ENCODE peak calls at places on chromosomes 1 and 21, in seven cellular contexts. B is mammary epithelial cell, G is heart right ventricle, K is Panc1, N is uterus, L is spleen, H is stomach. R is an unnamed sample.

GRCh38 chr1:230399321-230400006 is 26.7 kb downstream of the PGBD5 start:
- DNase-seq in L (no peak), H (no peak), K (no peak), G (no peak), B (no peak), N (no peak), R (no peak)

GRCh38 chr1:86788300-86789206 is 84.2 kb downstream of the SH3GLB1 start:
- DNase-seq in K (peak; percentile 69), L (no peak), H (no peak), N (no peak), B (peak; percentile 86), G (no peak), R (peak; percentile 68)

GRCh38 chr1:147169840-147170674 is 2.2 kb downstream of the PRKAB2 start:
- DNase-seq in K (no peak), H (no peak), B (no peak), G (no peak), L (no peak), N (no peak), R (no peak)

GRCh38 chr1:161379071-161379470 is 11.4 kb upstream of the CFAP126 start:
- DNase-seq in H (no peak), B (peak; percentile 25), L (no peak), G (no peak), K (no peak), N (no peak), R (peak; percentile 85)

GRCh38 chr1:207027221-207027777 is 5.3 kb downstream of the C1orf116 start:
- DNase-seq in B (peak; percentile 99), H (peak; percentile 66), G (no peak), L (no peak), K (no peak), N (no peak), R (peak; percentile 87)

GRCh38 chr1:215568287-215568692 is 1.2 kb downstream of the KCTD3 start:
- DNase-seq in G (no peak), L (no peak), B (no peak), K (no peak), N (no peak), H (no peak), R (no peak)

GRCh38 chr1:31793586-31794285 is 22.1 kb downstream of the SPOCD1 start:
- DNase-seq in N (no peak), L (peak; percentile 68), H (peak; percentile 16), B (no peak), K (no peak), G (no peak), R (peak; percentile 66)

GRCh38 chr1:36580524-36580923 is 97.8 kb upstream of the CSF3R start:
- DNase-seq in H (no peak), G (no peak), L (no peak), N (no peak), K (no peak), B (no peak), R (no peak)

GRCh38 chr1:185917646-185918045 is 183.5 kb downstream of the HMCN1 start:
- DNase-seq in H (no peak), K (no peak), G (no peak), L (no peak), N (no peak), B (peak; percentile 19), R (no peak)

GRCh38 chr1:77545970-77546369 is 136.5 kb downstream of the ZZZ3 start:
- DNase-seq in H (no peak), G (no peak), L (no peak), K (no peak), B (no peak), N (no peak), R (no peak)

GRCh38 chr1:9652379-9653194 is 1.1 kb downstream of the PIK3CD start:
- DNase-seq in G (peak; percentile 39), L (peak; percentile 95), H (peak; percentile 31), N (no peak), B (no peak), K (no peak), R (no peak)

GRCh38 chr1:60963167-60963909 is 119.0 kb upstream of the NFIA start:
- DNase-seq in N (no peak), K (no peak), G (no peak), L (no peak), H (no peak), B (peak; percentile 17), R (no peak)

GRCh38 chr1:27716262-27716895 is 9.4 kb upstream of the FAM76A start:
- DNase-seq in K (no peak), L (no peak), G (no peak), N (no peak), H (no peak), B (no peak), R (no peak)

GRCh38 chr1:27713869-27714513 is 11.8 kb upstream of the FAM76A start:
- DNase-seq in K (no peak), H (no peak), N (no peak), L (no peak), B (no peak), G (no peak), R (no peak)

GRCh38 chr1:27724961-27725373 is 794 bp upstream of the FAM76A start:
- DNase-seq in B (peak; percentile 8), L (peak; percentile 84), G (peak; percentile 30), K (no peak), H (peak; percentile 54), N (peak; percentile 30), R (peak; percentile 71)

GRCh38 chr1:27719286-27720251 is 6.2 kb upstream of the FAM76A start:
- DNase-seq in K (no peak), N (no peak), H (no peak), B (peak; percentile 9), G (no peak), L (no peak), R (no peak)
- TF ChIP-seq CTCF in K (no peak), N (no peak), H (no peak), B (peak; percentile 39), G (peak; percentile 9), L (no peak), R (no peak)

GRCh38 chr21:44986471-44987291 is 46.9 kb downstream of the SLX9 start:
- DNase-seq in L (peak; percentile 70), H (no peak), N (peak; percentile 24), G (peak; percentile 14), K (no peak), B (no peak), R (peak; percentile 69)

GRCh38 chr21:44987886-44988606 is 48.2 kb downstream of the SLX9 start:
- DNase-seq in L (peak; percentile 75), H (no peak), G (peak; percentile 10), N (no peak), K (no peak), B (no peak), R (peak; percentile 67)

GRCh38 chr21:44985441-44986401 is 45.9 kb downstream of the SLX9 start:
- DNase-seq in B (no peak), H (no peak), N (no peak), G (peak; percentile 5), L (peak; percentile 69), K (no peak), R (peak; percentile 72)

GRCh38 chr21:44988607-44989537 is 49.0 kb downstream of the SLX9 start:
- DNase-seq in G (peak; percentile 9), B (no peak), L (peak; percentile 63), K (no peak), H (no peak), N (no peak), R (peak; percentile 52)

DNA sequence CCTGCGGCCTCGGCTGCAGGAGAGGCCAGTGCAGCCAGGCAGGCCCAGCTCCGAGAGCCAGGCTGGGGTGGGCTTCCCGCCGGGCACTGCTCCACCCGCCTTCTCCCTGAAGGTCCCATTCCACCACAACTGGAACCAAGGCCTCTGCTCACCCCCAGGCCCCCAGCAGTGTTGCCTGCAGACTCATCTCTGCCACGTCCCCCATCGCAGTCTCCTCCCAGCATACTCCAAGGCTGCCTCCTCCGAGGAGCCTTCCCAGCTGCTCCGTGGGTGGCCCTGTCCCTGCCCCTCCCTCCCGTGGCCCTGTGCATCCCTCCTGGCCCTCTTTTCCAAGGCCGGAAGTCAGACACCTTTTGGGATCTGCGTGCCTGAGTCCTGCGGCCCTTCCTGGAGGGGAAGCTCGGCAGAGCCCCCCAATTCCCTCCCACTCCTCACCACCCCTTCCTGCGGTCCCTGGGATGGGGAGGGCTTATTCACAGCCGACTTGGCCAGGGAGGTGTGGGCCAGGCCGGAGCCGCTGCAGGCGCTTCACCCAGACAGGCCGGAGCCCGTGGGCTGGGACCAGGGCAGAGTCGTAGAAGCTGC is 47.6 kb downstream of the SLX9 start:
- DNase-seq in G (peak; percentile 15), N (no peak), K (no peak), L (peak; percentile 68), B (no peak), H (no peak), R (peak; percentile 58)
- H3K27ac ChIP-seq in G (no peak overlapping the region), N (no peak overlapping the region), K (no peak overlapping the region), L (no peak overlapping the region), B (no peak overlapping the region), H (no peak overlapping the region), R (no peak overlapping the region)

GRCh38 chr1:22737374-22738068 is 26.9 kb downstream of the EPHB2 start:
- DNase-seq in L (no peak), K (no peak), N (no peak), H (no peak), B (no peak), G (no peak), R (no peak)

GRCh38 chr1:22739648-22740385 is 29.2 kb downstream of the EPHB2 start:
- DNase-seq in B (no peak), G (no peak), K (peak; percentile 80), N (peak; percentile 62), L (no peak), H (no peak), R (no peak)

GRCh38 chr1:22738069-22738435 is 27.4 kb downstream of the EPHB2 start:
- DNase-seq in B (no peak), K (no peak), G (no peak), N (no peak), H (no peak), L (no peak), R (no peak)

GRCh38 chr1:22738522-22738921 is 27.9 kb downstream of the EPHB2 start:
- DNase-seq in G (no peak), N (no peak), B (no peak), K (peak; percentile 56), L (no peak), H (no peak), R (no peak)

GRCh38 chr1:22741118-22741517 is 30.5 kb downstream of the EPHB2 start:
- DNase-seq in B (no peak), L (no peak), N (no peak), G (no peak), K (no peak), H (no peak), R (no peak)
- H3K4me1 ChIP-seq in B (peaks cover 4% of the 10 kb centered on the region), L (peaks cover 8% of the 10 kb centered on the region), N (no peaks in the 10 kb centered on the region), G (no peaks in the 10 kb centered on the region), K (peaks cover 31% of the 10 kb centered on the region), H (no peaks in the 10 kb centered on the region), R (no peaks in the 10 kb centered on the region)

GRCh38 chr1:170716835-170717429 is 53.0 kb downstream of the PRRX1 start:
- DNase-seq in L (no peak), K (no peak), G (no peak), B (no peak), H (no peak), N (no peak), R (no peak)

GRCh38 chr1:170725326-170725725 is 61.4 kb downstream of the PRRX1 start:
- DNase-seq in B (no peak), H (no peak), K (no peak), G (no peak), N (no peak), L (no peak), R (no peak)

GRCh38 chr1:170723518-170723917 is 59.6 kb downstream of the PRRX1 start:
- DNase-seq in H (no peak), N (no peak), K (no peak), L (no peak), B (no peak), G (no peak), R (no peak)

GRCh38 chr1:170720661-170721060 is 56.7 kb downstream of the PRRX1 start:
- DNase-seq in L (no peak), N (no peak), B (peak; percentile 12), H (no peak), K (no peak), G (no peak), R (no peak)

GRCh38 chr1:170721621-170722020 is 57.7 kb downstream of the PRRX1 start:
- DNase-seq in B (no peak), K (no peak), L (no peak), G (no peak), H (no peak), N (no peak), R (no peak)
- TF ChIP-seq CTCF in B (no peak), K (no peak), L (no peak), G (no peak), H (no peak), N (no peak), R (no peak)